ENCODE peak calls at places on chromosome 7, in four cellular contexts. Q, X, V and T are unnamed samples.

GRCh38 chr7:138848056-138848975 is 50.3 kb upstream of the ATP6V0A4 start:
- DNase-seq in Q (no peak), X (no peak), V (peak; percentile 57), T (no peak)

GRCh38 chr7:2564970-2565546 is 6.3 kb downstream of the IQCE start:
- DNase-seq in Q (no peak), X (no peak), V (peak; percentile 34), T (no peak)

GRCh38 chr7:39314869-39315268 is 251.3 kb upstream of the YAE1 start:
- DNase-seq in Q (no peak), X (no peak), V (no peak), T (no peak)

GRCh38 chr7:157016024-157016351 is 5.5 kb upstream of the MNX1 start:
- DNase-seq in Q (no peak), X (no peak), V (no peak), T (no peak)

GRCh38 chr7:99375070-99375807 is 709 bp downstream of the ARPC1B start:
- DNase-seq in Q (peak; percentile 81), X (no peak), V (peak; percentile 41), T (peak; percentile 73)

GRCh38 chr7:18434171-18434570 is 61.4 kb upstream of the HDAC9 start:
- DNase-seq in Q (no peak), X (no peak), V (no peak), T (no peak)

GRCh38 chr7:158421394-158421793 is 166.2 kb downstream of the PTPRN2 start:
- DNase-seq in Q (no peak), X (no peak), V (no peak), T (no peak)

GRCh38 chr7:1742555-1743303 is 72.7 kb downstream of the ELFN1 start:
- DNase-seq in Q (peak; percentile 60), X (no peak), V (peak; percentile 14), T (no peak)

GRCh38 chr7:107480932-107481331 is 11.1 kb downstream of the GPR22 start:
- DNase-seq in Q (no peak), X (no peak), V (no peak), T (no peak)

GRCh38 chr7:25026156-25026555 is 46.2 kb upstream of the OSBPL3 start:
- DNase-seq in Q (no peak), X (no peak), V (no peak), T (no peak)
- TF ChIP-seq ELK1 in Q (no peak), X (no peak), V (no peak), T (no peak)

GRCh38 chr7:93147358-93147757 is 827 bp downstream of the SAMD9L start:
- DNase-seq in Q (no peak), X (peak; percentile 51), V (peak; percentile 59), T (peak; percentile 10)
- TF ChIP-seq RAD21 in Q (no peak), X (no peak), V (no peak), T (no peak)

GRCh38 chr7:113285411-113285810 is 167.1 kb upstream of the SMIM30 start:
- DNase-seq in Q (no peak), X (no peak), V (peak; percentile 29), T (no peak)

GRCh38 chr7:113292105-113292504 is 173.8 kb upstream of the SMIM30 start:
- DNase-seq in Q (no peak), X (no peak), V (no peak), T (no peak)

GRCh38 chr7:113283861-113284260 is 165.5 kb upstream of the SMIM30 start:
- DNase-seq in Q (no peak), X (no peak), V (peak; percentile 79), T (no peak)

GRCh38 chr7:113291058-113291457 is 172.7 kb upstream of the SMIM30 start:
- DNase-seq in Q (no peak), X (no peak), V (no peak), T (no peak)

DNA sequence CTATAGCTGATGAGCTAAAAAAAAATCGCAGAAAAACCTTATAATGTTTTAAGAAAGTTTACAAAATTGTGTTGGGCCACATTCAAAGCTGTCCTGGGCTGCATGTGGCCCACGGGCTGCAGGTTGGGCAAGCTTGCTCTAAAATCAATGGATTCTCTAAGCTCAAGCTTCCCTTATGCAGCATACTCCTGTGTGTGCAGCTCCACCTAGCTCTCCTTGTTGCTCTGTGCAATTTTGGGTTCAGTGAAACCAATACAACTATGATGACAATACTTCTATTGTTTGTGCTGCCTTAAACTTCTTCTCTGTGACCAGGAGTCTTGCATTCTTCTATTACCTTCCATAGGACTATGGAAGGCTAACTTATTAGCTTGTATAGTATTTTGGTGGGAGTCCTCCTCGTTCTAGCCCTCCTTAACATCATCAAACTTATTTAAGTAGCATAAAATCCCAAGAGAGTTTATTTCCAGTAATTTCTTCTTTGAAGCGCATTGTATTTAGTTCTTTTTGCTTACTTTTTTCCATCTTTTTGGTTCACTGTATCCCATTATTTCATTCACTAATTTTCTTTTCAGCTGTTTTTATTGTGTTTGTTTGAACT is 170.9 kb upstream of the SMIM30 start:
- DNase-seq in Q (no peak), X (no peak), V (peak; percentile 71), T (peak; percentile 35)
- TF ChIP-seq ELK1 in Q (no peak), X (no peak), V (no peak), T (no peak)

DNA sequence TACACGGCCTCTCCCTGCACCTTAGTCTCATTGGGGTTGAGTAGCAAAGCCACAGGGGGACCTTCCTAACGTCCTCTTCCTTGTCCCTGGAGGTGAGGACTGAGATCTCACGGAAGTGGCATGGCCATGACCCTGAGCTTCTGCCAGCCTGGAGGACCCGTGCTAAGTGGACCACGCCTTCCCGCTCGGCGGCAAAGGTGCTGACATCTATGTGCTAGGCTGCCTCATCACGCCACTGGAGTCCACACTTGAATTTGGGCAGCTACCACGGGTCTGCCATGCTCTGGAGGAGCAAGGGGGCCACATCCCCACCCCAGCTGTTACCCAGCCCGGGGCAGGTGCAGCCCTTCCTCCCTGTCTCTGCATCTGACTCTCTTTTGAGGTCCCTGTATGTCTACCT is 15.3 kb downstream of the GHRHR start:
- DNase-seq in Q (no peak), X (no peak), V (no peak), T (no peak)
- TF ChIP-seq RAD21 in Q (no peak), X (no peak), V (no peak), T (no peak)

DNA sequence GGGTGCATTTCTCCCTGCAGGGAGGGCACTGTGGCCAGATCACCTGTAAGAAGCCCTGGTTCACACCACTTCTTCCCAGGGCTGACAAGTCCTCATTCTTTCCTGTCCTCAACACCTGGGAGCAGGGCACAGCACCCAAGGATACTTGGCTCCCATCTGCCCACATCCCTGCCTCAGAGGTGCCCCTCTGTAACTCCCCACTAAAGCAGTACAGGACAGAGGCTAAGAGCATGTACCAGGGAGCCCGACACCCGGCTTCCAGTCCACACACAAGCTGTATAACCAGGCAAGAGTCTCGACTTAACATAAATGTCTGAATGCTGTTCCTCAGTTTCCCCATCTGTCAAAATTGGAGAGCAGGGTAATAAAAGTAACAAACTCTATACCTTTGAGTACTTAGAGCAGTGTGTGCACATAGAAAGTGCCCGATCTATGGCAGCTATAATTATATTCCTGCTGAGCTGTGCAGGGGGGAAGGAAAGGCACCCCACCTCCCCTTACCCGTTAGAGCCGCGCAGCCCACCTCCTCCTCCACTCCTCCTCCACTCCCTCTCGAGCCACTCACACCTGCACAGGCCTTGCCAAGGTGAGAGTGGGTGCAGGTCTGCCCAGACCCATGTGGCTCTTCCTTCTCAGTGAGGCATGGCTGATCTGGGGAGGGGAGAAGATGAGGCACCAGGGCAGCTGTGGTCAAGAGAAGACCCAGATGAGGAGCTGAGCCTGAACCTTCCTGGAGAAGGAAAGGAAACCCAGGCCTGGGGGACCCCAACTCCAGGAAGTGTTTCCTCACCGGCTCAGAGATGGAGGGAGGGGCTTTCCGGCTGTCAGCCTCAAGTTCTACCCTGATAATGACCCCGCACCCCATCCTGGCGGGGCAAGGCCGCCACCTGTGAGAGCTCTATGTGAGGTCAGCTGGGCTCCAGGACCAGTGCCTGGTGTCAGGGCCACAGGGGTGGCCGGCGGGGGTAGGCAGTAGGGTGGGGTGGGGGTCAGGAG is 22.6 kb downstream of the PODXL start:
- DNase-seq in Q (no peak), X (no peak), V (no peak), T (no peak)
- TF ChIP-seq ELK1 in Q (no peak), X (no peak), V (no peak), T (no peak)

DNA sequence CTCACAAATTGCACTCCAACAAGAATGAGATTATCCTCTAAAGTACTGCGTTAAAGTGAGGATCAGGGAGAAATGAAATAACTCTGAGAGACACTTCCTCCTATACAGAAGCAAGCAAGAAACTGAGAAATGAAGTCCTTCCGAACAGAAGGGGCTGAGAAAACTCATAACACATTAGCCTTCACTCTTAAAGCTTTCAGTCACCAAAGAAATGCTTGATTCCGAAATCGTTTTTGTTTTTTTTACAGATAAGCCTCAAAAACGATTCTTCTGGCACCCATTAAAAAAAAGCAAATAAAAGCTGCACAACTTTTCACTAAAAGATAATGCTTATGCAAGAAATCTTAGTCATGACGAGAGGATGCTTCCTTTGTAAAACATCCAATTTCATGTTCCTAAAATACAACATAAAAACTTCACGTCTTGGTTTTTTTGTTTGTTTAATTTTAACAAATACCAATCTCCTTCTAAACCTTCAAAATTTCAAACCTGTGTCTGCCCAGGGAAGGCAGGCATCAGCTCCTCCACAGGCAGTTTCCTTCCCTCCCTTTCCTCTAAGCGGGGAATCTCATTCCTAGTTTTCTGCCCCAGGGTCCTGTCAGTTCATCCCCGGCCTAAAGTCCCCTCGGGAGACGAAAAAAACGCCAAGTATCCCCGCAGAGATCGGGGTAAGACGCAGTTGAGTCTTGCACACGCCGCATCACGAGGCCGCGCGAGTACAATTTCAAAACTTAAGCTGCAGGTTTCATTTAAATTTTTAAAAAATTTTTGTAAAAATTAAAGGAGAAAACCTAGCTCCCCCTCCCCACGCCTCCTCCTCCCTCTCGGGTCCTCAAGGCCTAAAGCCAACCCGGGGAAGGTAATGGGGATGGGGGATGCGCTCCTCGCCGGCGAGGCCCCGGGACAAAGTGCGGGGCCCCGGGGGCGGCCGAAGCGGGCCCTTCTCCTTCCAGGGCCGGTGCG is 1.1 kb downstream of the BAZ1B start:
- DNase-seq in Q (no peak), X (no peak), V (peak; percentile 30), T (peak; percentile 44)
- TF ChIP-seq RAD21 in Q (no peak), X (no peak), V (no peak), T (no peak)

GRCh38 chr7:80184693-80185092 is 50.1 kb downstream of the GNAI1 start:
- DNase-seq in Q (no peak), X (no peak), V (no peak), T (no peak)

GRCh38 chr7:80185571-80185970 is 50.9 kb downstream of the GNAI1 start:
- DNase-seq in Q (no peak), X (no peak), V (no peak), T (no peak)

GRCh38 chr7:80187727-80188126 is 53.1 kb downstream of the GNAI1 start:
- DNase-seq in Q (no peak), X (no peak), V (no peak), T (no peak)

GRCh38 chr7:80187279-80187678 is 52.6 kb downstream of the GNAI1 start:
- DNase-seq in Q (no peak), X (no peak), V (no peak), T (no peak)

GRCh38 chr7:80186721-80187120 is 52.1 kb downstream of the GNAI1 start:
- DNase-seq in Q (no peak), X (no peak), V (no peak), T (no peak)
- TF ChIP-seq ELK1 in Q (no peak), X (no peak), V (no peak), T (no peak)

GRCh38 chr7:48147078-48147591 is 24.1 kb upstream of the ABCA13 start:
- DNase-seq in Q (no peak), X (no peak), V (no peak), T (no peak)

GRCh38 chr7:48140001-48140681 is 31.1 kb upstream of the ABCA13 start:
- DNase-seq in Q (no peak), X (no peak), V (no peak), T (no peak)

GRCh38 chr7:48148311-48148710 is 22.9 kb upstream of the ABCA13 start:
- DNase-seq in Q (no peak), X (no peak), V (no peak), T (no peak)

GRCh38 chr7:48141551-48141950 is 29.7 kb upstream of the ABCA13 start:
- DNase-seq in Q (no peak), X (no peak), V (no peak), T (no peak)

GRCh38 chr7:48144291-48144768 is 26.9 kb upstream of the ABCA13 start:
- DNase-seq in Q (no peak), X (no peak), V (no peak), T (peak; percentile 68)
- TF ChIP-seq RAD21 in Q (no peak), X (no peak), V (no peak), T (no peak)